ENCODE peak calls at places on chromosomes 2 and 18, in four cellular contexts. N is naive B cell; U is NT2/D1; W is stimulated activated naive B cell treated with anti-CD40 and anti-IgM and Interleukin-4, amounts not matched to agents 10 μg/mL and 1 μg/mL and 100 μg/mL, for 72 hours. S is an unnamed sample.

GRCh38 chr18:48815182-48815520 is 135.6 kb downstream of the SMAD7 start:
- DNase-seq in N (no peak), U (no peak), W (no peak), S (no peak)

GRCh38 chr2:173568054-173568453 is 213.4 kb downstream of the CDCA7 start:
- DNase-seq in N (no peak), U (peak; percentile 36), W (no peak), S (no peak)

GRCh38 chr2:224586127-224586702 is 1.1 kb upstream of the CUL3 start:
- DNase-seq in N (peak; percentile 26), U (no peak), W (no peak), S (peak; percentile 41)

GRCh38 chr18:42196651-42197050 is 241.6 kb downstream of the PIK3C3 start:
- DNase-seq in N (no peak), U (no peak), W (no peak), S (no peak)

GRCh38 chr2:171460537-171460936 is 26.5 kb downstream of the DCAF17 start:
- DNase-seq in N (no peak), U (no peak), W (no peak), S (no peak)

GRCh38 chr2:69200107-69200520 is 186.9 kb downstream of the GFPT1 start:
- DNase-seq in N (no peak), U (no peak), W (no peak), S (no peak)

GRCh38 chr18:32770651-32771168 is 2.1 kb downstream of the KLHL14 start:
- DNase-seq in N (peak; percentile 33), U (no peak), W (peak; percentile 20), S (peak; percentile 30)

GRCh38 chr18:78496095-78496494 is 483.5 kb upstream of the SALL3 start:
- DNase-seq in N (no peak), U (no peak), W (no peak), S (no peak)

GRCh38 chr2:85470850-85471800 is 52.6 kb downstream of the SH2D6 start:
- DNase-seq in N (peak; percentile 35), U (no peak), W (no peak), S (no peak)

GRCh38 chr2:20485612-20485926 is 38.7 kb downstream of the RHOB start:
- DNase-seq in N (no peak), U (no peak), W (no peak), S (no peak)

GRCh38 chr2:144130551-144130950 is 389.4 kb downstream of the ZEB2 start:
- DNase-seq in N (no peak), U (no peak), W (no peak), S (no peak)

GRCh38 chr18:58257461-58257860 is 213.4 kb downstream of the NEDD4L start:
- DNase-seq in N (no peak), U (no peak), W (no peak), S (peak; percentile 66)

GRCh38 chr18:79404567-79404910 is 8.8 kb downstream of the NFATC1 start:
- DNase-seq in N (no peak), U (no peak), W (no peak), S (no peak)

GRCh38 chr2:31318360-31319336 is 84.7 kb downstream of the EHD3 start:
- DNase-seq in N (peak; percentile 15), U (no peak), W (peak; percentile 66), S (peak; percentile 32)

S was measured in GM20000.